ENCODE peak calls at places on chromosome 11, in eight cellular contexts. Q is CD8-positive, alpha-beta T cell; M is ovary; O is breast epithelium; E is colonic mucosa; J is transverse colon; U is A549; H is upper lobe of right lung. S is an unnamed sample. For H3K4me1, the result is how much of the 10 kb centered on the place peaks cover.

GRCh38 chr11:19675397-19675796 is 37.2 kb upstream of the NAV2 start:
- DNase-seq in Q (no peak), M (no peak), O (no peak), E (no peak), J (no peak), U (no peak), H (no peak), S (no peak)

GRCh38 chr11:103631841-103632240 is 404.6 kb upstream of the DDI1 start:
- DNase-seq in Q (no peak), M (no peak), O (no peak), E (no peak), J (no peak), U (no peak), H (no peak), S (no peak)

GRCh38 chr11:25794804-25795203 is 537.1 kb upstream of the ANO3 start:
- DNase-seq in Q (no peak), M (no peak), O (no peak), E (no peak), J (no peak), U (no peak), H (no peak), S (no peak)

GRCh38 chr11:74634537-74634936 is 42.2 kb downstream of the POLD3 start:
- DNase-seq in Q (no peak), M (no peak), O (no peak), E (peak), J (peak), U (peak), H (no peak), S (peak)

GRCh38 chr11:123800041-123800440 is 6.1 kb downstream of the OR6M1 start:
- DNase-seq in Q (no peak), M (no peak), O (no peak), E (no peak), J (no peak), U (no peak), H (no peak), S (no peak)

GRCh38 chr11:106540001-106540400 is 462.5 kb downstream of the AASDHPPT start:
- DNase-seq in Q (no peak), M (no peak), O (no peak), E (no peak), J (no peak), U (no peak), H (no peak), S (peak)

GRCh38 chr11:67483901-67484665 is 1.3 kb downstream of the AIP start:
- DNase-seq in Q (peak), M (no peak), O (no peak), E (peak), J (peak), U (no peak), H (no peak), S (no peak)

GRCh38 chr11:61718046-61718531 is 34.3 kb upstream of the MYRF start:
- DNase-seq in Q (no peak), M (no peak), O (no peak), E (no peak), J (peak), U (no peak), H (no peak), S (no peak)

GRCh38 chr11:65502852-65503603 is 4.2 kb downstream of the MALAT1 start:
- DNase-seq in Q (no peak), M (no peak), O (peak), E (no peak), J (no peak), U (no peak), H (no peak), S (peak)

GRCh38 chr11:2574043-2574552 is 125.7 kb downstream of the KCNQ1OT1 start:
- DNase-seq in Q (no peak), M (peak), O (peak), E (no peak), J (peak), U (no peak), H (peak), S (no peak)

GRCh38 chr11:19846654-19847330 is 134.2 kb downstream of the NAV2 start:
- DNase-seq in Q (no peak), M (peak), O (no peak), E (no peak), J (no peak), U (no peak), H (no peak), S (no peak)

GRCh38 chr11:103358251-103358650 is 249.0 kb downstream of the DYNC2H1 start:
- DNase-seq in Q (no peak), M (no peak), O (no peak), E (no peak), J (no peak), U (no peak), H (no peak), S (no peak)

GRCh38 chr11:61028135-61028729 is 56.8 kb downstream of the CD6 start:
- DNase-seq in Q (peak), M (no peak), O (peak), E (no peak), J (peak), U (no peak), H (no peak), S (peak)

GRCh38 chr11:2173150-2173693 is 1.6 kb upstream of the TH start:
- DNase-seq in Q (no peak), M (no peak), O (no peak), E (no peak), J (no peak), U (no peak), H (no peak), S (no peak)

DNA sequence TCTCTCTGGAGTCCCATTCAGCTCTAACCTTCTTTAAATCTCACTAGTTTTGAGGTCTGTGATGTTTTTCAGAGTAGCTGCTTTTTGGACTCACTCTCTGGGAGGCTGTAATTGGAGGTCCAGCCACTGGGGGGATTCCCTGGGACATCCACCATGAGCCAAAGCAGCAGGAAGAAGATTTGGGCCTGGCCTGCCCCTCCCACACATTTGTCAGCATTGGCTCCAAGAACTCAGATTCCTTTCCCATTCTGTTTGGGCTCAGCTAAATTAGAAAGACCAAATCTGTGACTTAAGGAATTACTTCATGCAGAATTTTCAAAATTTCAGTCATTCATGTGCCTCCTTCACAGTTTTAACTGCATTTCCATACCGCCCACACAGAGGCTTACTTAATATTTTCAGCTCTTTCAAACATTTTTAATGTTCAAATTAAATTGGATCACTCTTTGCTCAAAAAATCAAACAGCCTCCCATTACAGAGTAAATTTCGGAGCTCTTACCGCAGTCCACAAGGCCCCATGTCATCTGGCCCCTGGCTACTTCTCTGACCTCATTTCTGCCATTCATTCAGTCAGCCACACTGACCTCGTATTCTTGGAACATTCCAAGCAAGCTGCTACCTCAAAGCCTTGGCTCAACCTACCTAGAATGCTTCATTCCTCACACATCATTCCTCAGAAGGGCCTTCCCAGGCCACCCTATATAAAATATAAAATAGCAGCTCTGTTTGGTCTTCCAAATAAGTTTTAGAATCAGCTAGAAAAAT is 54.5 kb upstream of the RRAS2 start:
- DNase-seq in Q (no peak), M (peak), O (no peak), E (no peak), J (no peak), U (no peak), H (no peak), S (no peak)
- TF ChIP-seq CTCF in Q (no peak), M (no peak), O (no peak), E (peak), J (peak), U (no peak), H (peak), S (peak)

DNA sequence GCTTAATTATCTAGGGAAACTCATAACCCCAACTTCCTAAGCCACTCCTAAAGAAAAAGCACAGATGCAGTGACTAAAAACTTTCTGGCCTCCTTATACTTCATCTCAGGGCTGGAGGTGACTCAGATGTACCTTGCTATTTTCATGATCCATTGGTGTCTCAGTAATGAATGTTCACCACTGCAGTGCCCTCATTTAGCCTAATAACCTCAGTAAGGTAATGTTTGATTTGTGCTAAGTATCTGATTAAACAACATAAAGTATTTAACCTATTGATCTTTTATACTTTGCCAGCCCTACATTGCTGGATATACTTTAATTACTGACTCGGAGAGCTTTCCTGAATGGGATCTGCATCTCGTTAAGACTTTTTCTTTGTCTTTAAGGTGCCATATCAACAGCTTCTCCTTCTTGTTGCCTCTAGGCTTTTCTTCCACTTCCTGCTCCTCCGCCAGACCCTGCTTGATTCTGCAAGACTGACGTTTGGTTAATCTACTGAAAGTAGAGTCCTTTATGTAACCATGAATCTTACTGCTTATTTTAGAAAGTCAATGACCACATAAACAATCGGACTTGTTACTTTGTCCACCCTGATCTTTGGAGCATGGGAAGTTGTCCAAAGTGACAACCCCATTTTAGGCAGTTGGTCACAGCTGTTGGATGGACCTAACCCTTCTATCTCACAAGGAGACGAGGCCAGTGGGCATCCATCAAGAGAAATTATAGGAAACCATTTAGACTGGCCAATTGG is 303.0 kb downstream of the ST3GAL4 start:
- DNase-seq in Q (no peak), M (no peak), O (no peak), E (no peak), J (no peak), U (no peak), H (no peak), S (no peak)
- H3K27ac ChIP-seq in Q (no peak), M (no peak), O (no peak), E (no peak), J (no peak), U (no peak), H (no peak), S (no peak)

DNA sequence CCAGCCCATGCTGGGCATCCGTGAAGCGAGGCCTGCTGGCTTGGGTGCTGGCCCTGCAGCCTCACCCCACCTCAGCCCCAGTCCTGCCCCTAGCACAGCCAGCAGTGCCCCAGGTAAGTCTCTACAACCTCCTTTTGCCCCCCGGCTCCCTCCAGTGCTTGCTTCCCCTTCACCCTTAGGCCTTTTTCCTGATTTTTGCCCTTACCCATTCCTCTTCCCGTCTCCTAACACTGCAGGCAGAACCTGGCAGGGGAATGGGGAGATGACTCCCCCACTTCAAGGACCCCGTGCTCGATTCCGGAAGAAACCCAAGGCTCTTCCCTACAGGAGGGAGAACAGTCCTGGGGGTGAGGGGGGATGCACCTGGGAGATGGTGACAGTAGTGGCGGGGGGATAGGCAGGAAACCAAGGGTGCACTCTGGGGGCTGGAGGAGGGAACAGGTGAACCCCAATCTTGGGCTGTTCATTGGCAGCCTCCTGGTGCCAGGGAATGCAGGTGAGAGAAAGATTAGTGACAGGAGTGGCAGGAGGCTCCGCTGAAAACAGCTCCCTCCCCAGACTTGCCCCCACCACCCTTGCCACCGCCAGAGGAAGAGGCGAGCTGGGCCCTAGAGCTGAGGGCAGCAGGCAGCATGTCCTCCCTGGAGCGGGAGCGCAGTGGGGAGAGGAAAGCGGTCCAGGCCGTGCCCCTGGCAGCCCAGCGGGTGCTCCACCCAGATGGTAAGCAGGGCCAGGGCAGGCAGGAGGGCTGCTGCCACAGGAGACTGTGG is 14.2 kb downstream of the ROBO3 start:
- DNase-seq in Q (no peak), M (peak), O (no peak), E (no peak), J (no peak), U (no peak), H (peak), S (no peak)
- H3K4me1 ChIP-seq in Q (under half), M (under half), O (under half), E (under half), J (under half), U (under half), H (under half), S (under half)

DNA sequence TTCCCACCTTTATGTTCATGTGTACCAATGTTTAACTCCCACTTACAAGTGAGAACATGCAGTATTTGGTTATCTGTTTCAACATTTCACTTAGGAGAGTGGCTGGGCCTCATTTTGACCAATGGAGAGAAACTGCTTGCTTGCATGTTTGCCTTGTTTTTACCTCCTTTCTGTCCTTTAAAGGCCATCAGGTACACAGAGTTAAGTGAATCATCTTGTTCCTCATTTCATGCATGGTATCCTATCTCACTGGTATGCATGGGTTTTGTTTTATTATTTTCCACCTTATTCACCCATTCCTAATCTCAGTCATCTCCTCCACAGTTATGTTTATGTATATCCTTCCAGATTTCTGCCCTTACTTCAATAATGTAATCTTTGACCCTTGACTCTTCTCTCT is 101.0 kb downstream of the ELP4 start:
- DNase-seq in Q (no peak), M (no peak), O (no peak), E (no peak), J (no peak), U (no peak), H (no peak), S (no peak)
- TF ChIP-seq CTCF in Q (no peak), M (no peak), O (no peak), E (no peak), J (no peak), U (no peak), H (no peak), S (no peak)